ENCODE peak calls at places on chromosomes 3 and 15, in seven cellular contexts. Z is pulmonary artery endothelial cell; D is activated CD4-positive, alpha-beta T cell treated with anti-CD3 and anti-CD28 coated beads, Interleukin-2, amount 10 ng/mL, durations not matched to agents 24 days and 14 days; K is mucosa of gallbladder; B is T-helper 9 cell; J is GM10248; V is AG10803. I is an unnamed sample.
A peak's percentile ranks its signal among the peaks of the same experiment; 100 is the strongest.

GRCh38 chr15:61216519-61216918 is 12.6 kb downstream of the RORA start:
- DNase-seq in Z (no peak), D (no peak), K (no peak), B (no peak), J (no peak), V (no peak), I (no peak)

GRCh38 chr3:183265157-183265642 is 12.1 kb downstream of the B3GNT5 start:
- DNase-seq in Z (no peak), D (peak; percentile 69), K (no peak), B (no peak), J (no peak), V (peak; percentile 13), I (peak; percentile 85)

GRCh38 chr3:129686941-129687340 is 80.5 kb upstream of the PLXND1 start:
- DNase-seq in Z (no peak), D (no peak), K (peak; percentile 34), B (no peak), J (no peak), V (no peak), I (peak; percentile 12)

GRCh38 chr3:94008253-94008652 is 20.1 kb downstream of the STX19 start:
- DNase-seq in Z (no peak), D (no peak), K (no peak), B (no peak), J (no peak), V (no peak), I (no peak)

GRCh38 chr3:13419356-13420050 is 619 bp downstream of the NUP210 start:
- DNase-seq in Z (no peak), D (peak; percentile 89), K (peak; percentile 26), B (peak; percentile 47), J (peak; percentile 69), V (no peak), I (no peak)

GRCh38 chr3:140834266-140835037 is 107.2 kb upstream of the SLC25A36 start:
- DNase-seq in Z (no peak), D (peak; percentile 41), K (no peak), B (no peak), J (no peak), V (peak; percentile 2), I (peak; percentile 40)

GRCh38 chr3:70064194-70064787 is 64.8 kb downstream of the SAMMSON start:
- DNase-seq in Z (no peak), D (no peak), K (peak; percentile 20), B (no peak), J (peak; percentile 18), V (peak; percentile 40), I (peak; percentile 41)

GRCh38 chr3:102104093-102104492 is 254.8 kb downstream of the NFKBIZ start:
- DNase-seq in Z (no peak), D (no peak), K (no peak), B (no peak), J (no peak), V (no peak), I (peak; percentile 49)

GRCh38 chr3:17605032-17605431 is 137.4 kb downstream of the TBC1D5 start:
- DNase-seq in Z (peak; percentile 17), D (no peak), K (no peak), B (no peak), J (no peak), V (peak; percentile 75), I (peak; percentile 50)

GRCh38 chr3:9673082-9673481 is 23.8 kb downstream of the MTMR14 start:
- DNase-seq in Z (no peak), D (no peak), K (no peak), B (no peak), J (no peak), V (no peak), I (no peak)

GRCh38 chr15:47819158-47819557 is 101.9 kb downstream of the SEMA6D start:
- DNase-seq in Z (no peak), D (no peak), K (no peak), B (no peak), J (no peak), V (no peak), I (no peak)

GRCh38 chr3:138187296-138188012 is at the start of gene ARMC8:
- DNase-seq in Z (peak; percentile 4), D (no peak), K (peak; percentile 24), B (no peak), J (no peak), V (peak; percentile 54), I (peak; percentile 59)

GRCh38 chr3:168047190-168047795 is 48.4 kb downstream of the GOLIM4 start:
- DNase-seq in Z (peak; percentile 56), D (peak; percentile 64), K (no peak), B (no peak), J (peak; percentile 57), V (peak; percentile 82), I (peak; percentile 83)

GRCh38 chr3:132321321-132321720 is 4.1 kb downstream of the ACP3 start:
- DNase-seq in Z (no peak), D (no peak), K (no peak), B (no peak), J (no peak), V (no peak), I (no peak)

GRCh38 chr3:114496021-114496434 is 202.2 kb downstream of the TIGIT start:
- DNase-seq in Z (no peak), D (no peak), K (no peak), B (no peak), J (no peak), V (peak; percentile 83), I (peak; percentile 75)

GRCh38 chr3:66473181-66473580 is 27.6 kb downstream of the LRIG1 start:
- DNase-seq in Z (peak; percentile 27), D (peak; percentile 63), K (no peak), B (no peak), J (no peak), V (peak; percentile 25), I (no peak)

GRCh38 chr15:78950906-78951840 is 6.3 kb upstream of the CTSH start:
- DNase-seq in Z (no peak), D (no peak), K (no peak), B (no peak), J (no peak), V (peak; percentile 30), I (no peak)

GRCh38 chr3:12716605-12717121 is 42.4 kb downstream of the TMEM40 start:
- DNase-seq in Z (no peak), D (no peak), K (no peak), B (no peak), J (no peak), V (peak; percentile 63), I (no peak)

GRCh38 chr3:133506215-133506901 is 67.1 kb upstream of the CDV3 start:
- DNase-seq in Z (no peak), D (peak; percentile 83), K (no peak), B (no peak), J (peak; percentile 70), V (no peak), I (no peak)

GRCh38 chr15:71752604-71753289 is 57.6 kb upstream of the NR2E3 start:
- DNase-seq in Z (peak; percentile 89), D (no peak), K (no peak), B (no peak), J (peak; percentile 44), V (peak; percentile 88), I (peak; percentile 99)

GRCh38 chr15:88834211-88834812 is 31.1 kb downstream of the ACAN start:
- DNase-seq in Z (no peak), D (peak; percentile 71), K (peak; percentile 16), B (peak; percentile 17), J (no peak), V (peak; percentile 59), I (peak; percentile 33)

GRCh38 chr3:143283432-143284128 is 164.0 kb downstream of the CHST2 start:
- DNase-seq in Z (no peak), D (no peak), K (no peak), B (no peak), J (no peak), V (no peak), I (peak; percentile 57)

GRCh38 chr3:134768116-134768515 is 26.9 kb upstream of the EPHB1 start:
- DNase-seq in Z (no peak), D (no peak), K (no peak), B (no peak), J (no peak), V (no peak), I (no peak)

GRCh38 chr3:149507491-149508324 is 33.2 kb downstream of the TM4SF4 start:
- DNase-seq in Z (no peak), D (no peak), K (no peak), B (no peak), J (no peak), V (peak; percentile 34), I (peak; percentile 92)

GRCh38 chr3:188583476-188584161 is 429.7 kb downstream of the LPP start:
- DNase-seq in Z (no peak), D (peak; percentile 57), K (no peak), B (no peak), J (no peak), V (no peak), I (no peak)

GRCh38 chr15:64686130-64686735 is 89.2 kb downstream of the RBPMS2 start:
- DNase-seq in Z (no peak), D (peak; percentile 81), K (no peak), B (no peak), J (peak; percentile 50), V (peak; percentile 56), I (peak; percentile 71)

GRCh38 chr3:78402720-78403119 is 1362.8 kb downstream of the ROBO2 start:
- DNase-seq in Z (no peak), D (no peak), K (no peak), B (no peak), J (no peak), V (no peak), I (no peak)

GRCh38 chr3:17023006-17023664 is 138.4 kb downstream of the PLCL2 start:
- DNase-seq in Z (no peak), D (peak; percentile 87), K (no peak), B (peak; percentile 5), J (peak; percentile 32), V (no peak), I (no peak)

GRCh38 chr15:55434989-55435825 is 26.9 kb downstream of the PIERCE2 start:
- DNase-seq in Z (peak; percentile 37), D (peak; percentile 77), K (no peak), B (no peak), J (peak; percentile 56), V (peak; percentile 64), I (peak; percentile 51)

GRCh38 chr3:63429905-63430304 is 151.8 kb downstream of the SYNPR start:
- DNase-seq in Z (no peak), D (no peak), K (no peak), B (no peak), J (no peak), V (no peak), I (peak; percentile 10)

GRCh38 chr15:92930061-92930460 is 29.9 kb downstream of the CHD2 start:
- DNase-seq in Z (no peak), D (no peak), K (no peak), B (no peak), J (no peak), V (peak; percentile 63), I (peak; percentile 28)